ENCODE peak calls at places on chromosomes 5 and 9, in nine cellular contexts. One of them, this sample, is unnamed.

GRCh38 chr5:56848206-56848605 is 32.9 kb downstream of the MAP3K1 start:
- DNase-seq in 8988T: no peak
- DNase-seq in RCC 7860: no peak
- DNase-seq in neural progenitor cell: peak; percentile 33
- DNase-seq in T-helper 9 cell: no peak
- DNase-seq in NCI-H2171 treated with DMSO at 0.1 percent for 48 hours: no peak
- DNase-seq in WERI-Rb-1: no peak
- DNase-seq in EL: no peak
- DNase-seq in activated T-helper 1 cell treated with Interleukin-2 at 50 U/mL for 16 hours: no peak
- DNase-seq in this sample: no peak

GRCh38 chr5:179472641-179473040 is 77.7 kb upstream of the RUFY1 start:
- DNase-seq in 8988T: no peak
- DNase-seq in RCC 7860: no peak
- DNase-seq in neural progenitor cell: no peak
- DNase-seq in T-helper 9 cell: no peak
- DNase-seq in NCI-H2171 treated with DMSO at 0.1 percent for 48 hours: no peak
- DNase-seq in WERI-Rb-1: no peak
- DNase-seq in EL: no peak
- DNase-seq in activated T-helper 1 cell treated with Interleukin-2 at 50 U/mL for 16 hours: no peak
- DNase-seq in this sample: no peak

GRCh38 chr9:72615931-72616330 is 94.5 kb downstream of the TMC1 start:
- DNase-seq in 8988T: no peak
- DNase-seq in RCC 7860: peak; percentile 6
- DNase-seq in neural progenitor cell: no peak
- DNase-seq in T-helper 9 cell: no peak
- DNase-seq in NCI-H2171 treated with DMSO at 0.1 percent for 48 hours: no peak
- DNase-seq in WERI-Rb-1: no peak
- DNase-seq in EL: no peak
- DNase-seq in activated T-helper 1 cell treated with Interleukin-2 at 50 U/mL for 16 hours: no peak
- DNase-seq in this sample: no peak

GRCh38 chr5:126492939-126493338 is 69.7 kb downstream of the GRAMD2B start:
- DNase-seq in 8988T: no peak
- DNase-seq in RCC 7860: no peak
- DNase-seq in neural progenitor cell: no peak
- DNase-seq in T-helper 9 cell: no peak
- DNase-seq in NCI-H2171 treated with DMSO at 0.1 percent for 48 hours: no peak
- DNase-seq in WERI-Rb-1: peak; percentile 70
- DNase-seq in EL: peak; percentile 25
- DNase-seq in activated T-helper 1 cell treated with Interleukin-2 at 50 U/mL for 16 hours: no peak
- DNase-seq in this sample: no peak

GRCh38 chr9:112849363-112849922 is 41.2 kb downstream of the SLC46A2 start:
- DNase-seq in 8988T: no peak
- DNase-seq in RCC 7860: no peak
- DNase-seq in neural progenitor cell: no peak
- DNase-seq in T-helper 9 cell: no peak
- DNase-seq in NCI-H2171 treated with DMSO at 0.1 percent for 48 hours: no peak
- DNase-seq in WERI-Rb-1: no peak
- DNase-seq in EL: no peak
- DNase-seq in activated T-helper 1 cell treated with Interleukin-2 at 50 U/mL for 16 hours: no peak
- DNase-seq in this sample: no peak

GRCh38 chr9:134563397-134563796 is 78.2 kb upstream of the COL5A1 start:
- DNase-seq in 8988T: no peak
- DNase-seq in RCC 7860: no peak
- DNase-seq in neural progenitor cell: no peak
- DNase-seq in T-helper 9 cell: no peak
- DNase-seq in NCI-H2171 treated with DMSO at 0.1 percent for 48 hours: no peak
- DNase-seq in WERI-Rb-1: no peak
- DNase-seq in EL: no peak
- DNase-seq in activated T-helper 1 cell treated with Interleukin-2 at 50 U/mL for 16 hours: no peak
- DNase-seq in this sample: no peak

GRCh38 chr5:174817610-174818009 is 93.2 kb downstream of the MSX2 start:
- DNase-seq in 8988T: no peak
- DNase-seq in RCC 7860: no peak
- DNase-seq in neural progenitor cell: no peak
- DNase-seq in T-helper 9 cell: no peak
- DNase-seq in NCI-H2171 treated with DMSO at 0.1 percent for 48 hours: no peak
- DNase-seq in WERI-Rb-1: no peak
- DNase-seq in EL: no peak
- DNase-seq in activated T-helper 1 cell treated with Interleukin-2 at 50 U/mL for 16 hours: no peak
- DNase-seq in this sample: no peak

GRCh38 chr9:1042466-1042865 is 7.7 kb upstream of the DMRT2 start:
- DNase-seq in 8988T: no peak
- DNase-seq in RCC 7860: no peak
- DNase-seq in neural progenitor cell: no peak
- DNase-seq in T-helper 9 cell: no peak
- DNase-seq in NCI-H2171 treated with DMSO at 0.1 percent for 48 hours: no peak
- DNase-seq in WERI-Rb-1: peak; percentile 41
- DNase-seq in EL: no peak
- DNase-seq in activated T-helper 1 cell treated with Interleukin-2 at 50 U/mL for 16 hours: no peak
- DNase-seq in this sample: peak; percentile 86

GRCh38 chr5:52801329-52801728 is 13.6 kb downstream of the ITGA1 start:
- DNase-seq in 8988T: no peak
- DNase-seq in RCC 7860: no peak
- DNase-seq in neural progenitor cell: peak; percentile 58
- DNase-seq in T-helper 9 cell: no peak
- DNase-seq in NCI-H2171 treated with DMSO at 0.1 percent for 48 hours: no peak
- DNase-seq in WERI-Rb-1: no peak
- DNase-seq in EL: peak; percentile 51
- DNase-seq in activated T-helper 1 cell treated with Interleukin-2 at 50 U/mL for 16 hours: no peak
- DNase-seq in this sample: no peak